ENCODE peak calls at places on chromosomes 2 and 18, in ten cellular contexts. Q is HFFc6; J is stimulated activated CD4-positive, alpha-beta T cell treated with anti-CD3 and anti-CD28 coated beads, Interleukin-1b, Interleukin-23, amount 100 ng/mL, for 1 hour; E is AG08396; O is AG04450; A is chondrocyte; X is stimulated activated naive B cell treated with anti-CD40 and anti-IgM and Interleukin-4, amounts not matched to agents 10 μg/mL and 1 μg/mL and 100 μg/mL, for 72 hours; R is anterior cingulate cortex; H is gastrocnemius medialis; K is HuH-7.5. P is an unnamed sample.

GRCh38 chr2:16350211-16350610 is 315.4 kb downstream of the CYRIA start:
- DNase-seq in Q (no peak), J (no peak), E (no peak), O (no peak), A (no peak), X (no peak), R (no peak), H (no peak), K (no peak), P (no peak)

GRCh38 chr2:159946326-159946992 is 116.0 kb downstream of the PLA2R1 start:
- DNase-seq in Q (peak), J (no peak), E (no peak), O (no peak), A (no peak), X (no peak), R (no peak), H (no peak), K (no peak), P (no peak)

GRCh38 chr2:85434677-85435076 is 16.2 kb downstream of the SH2D6 start:
- DNase-seq in Q (no peak), J (no peak), E (no peak), O (no peak), A (no peak), X (no peak), R (no peak), H (no peak), K (no peak), P (no peak)

GRCh38 chr2:130728007-130728454 is 839 bp upstream of the GPR148 start:
- DNase-seq in Q (no peak), J (no peak), E (no peak), O (no peak), A (no peak), X (no peak), R (no peak), H (no peak), K (no peak), P (peak)

GRCh38 chr2:52467189-52467588 is 1300.4 kb upstream of the CHAC2 start:
- DNase-seq in Q (no peak), J (no peak), E (no peak), O (no peak), A (no peak), X (no peak), R (no peak), H (no peak), K (no peak), P (no peak)

GRCh38 chr2:134314656-134315377 is 60.9 kb downstream of the MGAT5 start:
- DNase-seq in Q (no peak), J (no peak), E (no peak), O (no peak), A (no peak), X (no peak), R (no peak), H (no peak), K (no peak), P (no peak)

GRCh38 chr2:18900691-18901113 is 311.3 kb upstream of the NT5C1B start:
- DNase-seq in Q (no peak), J (no peak), E (peak), O (no peak), A (no peak), X (no peak), R (no peak), H (peak), K (no peak), P (no peak)

GRCh38 chr2:159044804-159045286 is 76.4 kb downstream of the TANC1 start:
- DNase-seq in Q (peak), J (no peak), E (peak), O (no peak), A (no peak), X (no peak), R (no peak), H (no peak), K (no peak), P (no peak)

GRCh38 chr18:69897397-69898108 is 50.1 kb downstream of the CD226 start:
- DNase-seq in Q (no peak), J (no peak), E (no peak), O (no peak), A (no peak), X (no peak), R (no peak), H (no peak), K (no peak), P (peak)

GRCh38 chr2:127859712-127860085 is 1.7 kb upstream of the POLR2D start:
- DNase-seq in Q (no peak), J (peak), E (peak), O (no peak), A (no peak), X (peak), R (no peak), H (no peak), K (no peak), P (peak)

GRCh38 chr18:63637703-63638102 is 6.4 kb downstream of the SERPINB4 start:
- DNase-seq in Q (no peak), J (no peak), E (no peak), O (no peak), A (no peak), X (no peak), R (no peak), H (no peak), K (no peak), P (no peak)

GRCh38 chr2:189465478-189465877 is 24.2 kb downstream of the WDR75 start:
- DNase-seq in Q (no peak), J (no peak), E (no peak), O (no peak), A (no peak), X (no peak), R (no peak), H (no peak), K (no peak), P (no peak)

GRCh38 chr2:233814063-233814435 is 35.9 kb downstream of the MROH2A start:
- DNase-seq in Q (no peak), J (no peak), E (no peak), O (no peak), A (no peak), X (no peak), R (no peak), H (no peak), K (no peak), P (no peak)